ENCODE peak calls at places on chromosomes 6 and 20, in nine cellular contexts. I is nucleus accumbens; W is ovary; L is coronary artery; Z is activated CD8-positive, alpha-beta memory T cell treated with anti-CD3 and anti-CD28 coated beads, Interleukin-2, amount 50 U/mL, for 48 hours; V is HTR-8/SVneo; Q is CD8-positive, alpha-beta memory T cell; K is GM18507; X is stimulated activated CD4-positive, alpha-beta T cell treated with anti-CD3 and anti-CD28 coated beads, Interleukin-1b, Interleukin-23, amount 100 ng/mL, for 24 hours. A is an unnamed sample.

GRCh38 chr20:32763202-32763999 is 1.2 kb downstream of the DNMT3B start:
- DNase-seq in Q (no peak), W (no peak), Z (no peak), I (no peak), L (no peak), V (no peak), K (no peak), X (no peak), A (no peak)

GRCh38 chr6:113994934-113995342 is 24.0 kb upstream of the HDAC2 start:
- DNase-seq in X (no peak), L (no peak), W (no peak), I (peak; percentile 74), K (no peak), Z (no peak), Q (peak; percentile 15), V (peak; percentile 84), A (peak; percentile 94)

GRCh38 chr6:90000864-90001731 is 106.8 kb downstream of the GJA10 start:
- DNase-seq in I (no peak), Z (no peak), Q (no peak), K (no peak), L (no peak), W (no peak), X (peak; percentile 27), V (no peak), A (no peak)

GRCh38 chr20:57498425-57499400 is 26.2 kb downstream of the CTCFL start:
- DNase-seq in I (no peak), V (peak; percentile 82), W (no peak), L (no peak), Z (no peak), Q (no peak), K (no peak), X (no peak), A (peak; percentile 22)

GRCh38 chr20:33925867-33926266 is 67.8 kb upstream of the RALY start:
- DNase-seq in X (no peak), Z (no peak), V (no peak), I (no peak), Q (no peak), W (no peak), L (no peak), K (no peak), A (no peak)

GRCh38 chr6:27720607-27721580 is 191.3 kb downstream of the OR2B2 start:
- DNase-seq in L (no peak), I (no peak), X (no peak), Z (peak; percentile 61), K (no peak), V (no peak), Q (no peak), W (no peak), A (peak; percentile 20)

GRCh38 chr6:27668442-27669275 is 195.8 kb upstream of the ZNF184 start:
- DNase-seq in K (no peak), I (peak; percentile 3), Z (peak; percentile 95), V (no peak), L (no peak), Q (no peak), X (peak; percentile 53), W (peak; percentile 78), A (peak; percentile 60)

GRCh38 chr6:118893095-118893881 is 664 bp upstream of the ASF1A start:
- DNase-seq in K (no peak), L (no peak), Q (no peak), V (peak; percentile 57), Z (no peak), I (no peak), W (peak; percentile 36), X (peak; percentile 9), A (peak; percentile 83)

GRCh38 chr6:112786801-112787200 is 439.7 kb downstream of the RFPL4B start:
- DNase-seq in W (no peak), Q (no peak), X (no peak), I (no peak), Z (no peak), L (no peak), V (no peak), K (no peak), A (no peak)

GRCh38 chr20:63622732-63623131 is 4.2 kb downstream of the GMEB2 start:
- DNase-seq in I (no peak), L (no peak), V (no peak), Q (no peak), W (no peak), X (no peak), K (no peak), Z (no peak), A (no peak)

GRCh38 chr20:1405801-1406200 is 12.9 kb upstream of the FKBP1A start:
- DNase-seq in W (no peak), X (no peak), K (no peak), Z (no peak), L (no peak), Q (no peak), V (no peak), I (no peak), A (no peak)

GRCh38 chr6:47631248-47632196 is 66.9 kb upstream of the ADGRF4 start:
- DNase-seq in V (peak; percentile 39), Z (no peak), Q (peak; percentile 27), W (no peak), I (no peak), X (peak; percentile 1), K (no peak), L (no peak), A (peak; percentile 71)

GRCh38 chr6:166955121-166955864 is 1.1 kb downstream of the RNASET2 start:
- DNase-seq in X (no peak), K (no peak), Z (peak; percentile 66), W (no peak), V (no peak), I (no peak), L (no peak), Q (peak; percentile 37), A (no peak)

GRCh38 chr6:16130932-16131387 is 2.1 kb downstream of the MYLIP start:
- DNase-seq in Q (peak; percentile 77), K (peak; percentile 38), X (no peak), Z (no peak), W (peak; percentile 52), I (no peak), L (no peak), V (peak; percentile 68), A (peak; percentile 81)

GRCh38 chr6:142737368-142738060 is 207.5 kb downstream of the HIVEP2 start:
- DNase-seq in Q (no peak), Z (no peak), K (no peak), W (no peak), V (no peak), L (no peak), I (no peak), X (no peak), A (peak; percentile 21)

GRCh38 chr20:35912877-35913276 is 41.4 kb downstream of the SCAND1 start:
- DNase-seq in V (no peak), Q (no peak), L (no peak), W (no peak), K (no peak), X (no peak), I (no peak), Z (no peak), A (no peak)

GRCh38 chr6:157037165-157037564 is 260.0 kb downstream of the ARID1B start:
- DNase-seq in I (no peak), W (no peak), V (no peak), L (no peak), Q (no peak), X (no peak), K (no peak), Z (no peak), A (no peak)

A was measured in fibroblast of pulmonary artery.